ENCODE peak calls at places on chromosome 5, in five cellular contexts. T is vagina, O is GM12878, I is HepG2, S is spleen. H is an unnamed sample. For H3K4me1 and H3K9me3, the result is how much of the 10 kb centered on the place peaks cover.

GRCh38 chr5:138257583-138257982 is 16.8 kb downstream of the GFRA3 start:
- DNase-seq in T (no peak), O (no peak), I (no peak), S (no peak), H (no peak)

GRCh38 chr5:73454379-73455036 is 5.9 kb upstream of the FOXD1 start:
- DNase-seq in T (no peak), O (no peak), I (peak), S (no peak), H (peak)

GRCh38 chr5:8884029-8884428 is 661.8 kb downstream of the SEMA5A start:
- DNase-seq in T (no peak), O (no peak), I (no peak), S (no peak), H (no peak)

GRCh38 chr5:176737746-176738699 is 72.3 kb upstream of the UNC5A start:
- DNase-seq in T (peak), O (no peak), I (no peak), S (peak), H (no peak)

GRCh38 chr5:21817668-21818419 is 1035.3 kb downstream of the CDH12 start:
- DNase-seq in T (no peak), O (no peak), I (no peak), S (no peak), H (no peak)

GRCh38 chr5:180649297-180650039 is at the start of gene FLT4:
- DNase-seq in T (no peak), O (no peak), I (no peak), S (no peak), H (no peak)

GRCh38 chr5:948472-949274 is 56.0 kb downstream of the TRIP13 start:
- DNase-seq in T (peak), O (no peak), I (no peak), S (peak), H (no peak)

GRCh38 chr5:169302491-169303118 is 1.7 kb upstream of the SLIT3 start:
- DNase-seq in T (no peak), O (peak), I (peak), S (peak), H (no peak)

GRCh38 chr5:180365829-180366228 is 12.7 kb upstream of the GFPT2 start:
- DNase-seq in T (no peak), O (no peak), I (no peak), S (no peak), H (no peak)

GRCh38 chr5:134240421-134240962 is 14.6 kb upstream of the PPP2CA start:
- DNase-seq in T (no peak), O (no peak), I (peak), S (no peak), H (no peak)

GRCh38 chr5:30102185-30102584 is 1091.3 kb upstream of the CDH6 start:
- DNase-seq in T (no peak), O (no peak), I (no peak), S (no peak), H (no peak)

GRCh38 chr5:134510970-134511795 is 14.3 kb upstream of the JADE2 start:
- DNase-seq in T (no peak), O (no peak), I (peak), S (peak), H (no peak)

GRCh38 chr5:149056611-149057165 is 6.2 kb downstream of the SH3TC2 start:
- DNase-seq in T (no peak), O (no peak), I (no peak), S (no peak), H (peak)

GRCh38 chr5:79578876-79579275 is 33.4 kb upstream of the TENT2 start:
- DNase-seq in T (no peak), O (no peak), I (no peak), S (no peak), H (no peak)

GRCh38 chr5:150189728-150190502 is at the start of gene SLC6A7:
- DNase-seq in T (no peak), O (no peak), I (no peak), S (no peak), H (no peak)

GRCh38 chr5:127995556-127995955 is 88.0 kb upstream of the SLC12A2 start:
- DNase-seq in T (no peak), O (no peak), I (no peak), S (no peak), H (no peak)

DNA sequence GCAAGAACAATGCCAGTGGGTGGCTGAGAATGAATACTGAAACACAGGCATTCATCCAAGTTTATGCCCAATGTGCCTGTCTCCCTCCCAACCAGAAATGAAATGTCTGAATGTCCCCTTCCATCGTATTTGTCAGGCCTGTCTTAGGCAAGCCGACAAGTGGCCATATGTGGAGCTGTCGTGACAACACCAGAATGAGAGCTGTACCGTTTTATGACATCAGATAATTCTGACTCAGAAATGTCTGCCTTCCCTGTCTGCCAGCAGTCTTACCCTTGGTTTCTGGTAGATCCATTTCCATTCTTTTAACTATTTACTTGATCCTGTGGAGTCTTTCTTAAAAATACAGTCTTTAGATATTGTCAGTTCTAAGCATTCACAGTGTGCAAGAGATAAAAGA is 211.8 kb downstream of the NR3C1 start:
- DNase-seq in T (no peak), O (no peak), I (no peak), S (no peak), H (no peak)
- H3K4me1 ChIP-seq in T (under half), O (under half), I (under half), S (under half), H (under half)

GRCh38 chr5:38446029-38446522 is 110.4 kb downstream of the LIFR start:
- DNase-seq in T (no peak), O (no peak), I (no peak), S (no peak), H (no peak)
- TF ChIP-seq POLR2AphosphoS5 in T (no peak), O (no peak), I (no peak), S (peak), H (no peak)

DNA sequence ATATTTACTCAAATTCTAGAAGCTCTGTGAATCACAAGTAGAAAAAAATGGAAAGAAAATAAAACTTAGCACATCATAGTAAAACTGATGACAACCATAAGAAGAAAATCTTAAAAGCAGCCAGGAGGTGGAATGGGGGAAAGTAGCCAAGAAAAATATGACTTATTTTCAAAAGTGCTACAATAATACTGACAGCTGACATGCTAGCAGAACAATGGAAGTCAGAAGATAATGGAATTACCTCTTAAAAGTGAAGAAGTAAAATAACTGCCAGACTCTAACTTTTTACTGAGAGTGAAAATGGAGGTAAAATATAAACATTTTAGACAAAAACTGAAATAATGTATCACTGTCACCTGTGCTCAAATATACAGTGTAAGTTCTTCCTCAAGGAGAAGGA is 532.2 kb upstream of the SGCD start:
- DNase-seq in T (no peak), O (no peak), I (no peak), S (no peak), H (no peak)
- H3K9me3 ChIP-seq in T (under half), O (under half), I (half or more), S (under half), H (under half)

GRCh38 chr5:75438722-75439121 is 72.7 kb downstream of the CERT1 start:
- DNase-seq in T (no peak), O (no peak), I (no peak), S (no peak), H (no peak)

GRCh38 chr5:75434107-75434506 is 77.3 kb downstream of the CERT1 start:
- DNase-seq in T (no peak), O (no peak), I (no peak), S (no peak), H (no peak)

GRCh38 chr5:75435101-75435500 is 76.3 kb downstream of the CERT1 start:
- DNase-seq in T (no peak), O (no peak), I (no peak), S (no peak), H (no peak)
- H3K4me1 ChIP-seq in T (under half), O (under half), I (under half), S (under half), H (under half)

GRCh38 chr5:136012041-136012804 is 16.6 kb upstream of the TGFBI start:
- DNase-seq in T (no peak), O (no peak), I (no peak), S (no peak), H (no peak)

GRCh38 chr5:136013559-136013958 is 15.2 kb upstream of the TGFBI start:
- DNase-seq in T (no peak), O (no peak), I (no peak), S (no peak), H (no peak)

GRCh38 chr5:136014976-136015375 is 13.8 kb upstream of the TGFBI start:
- DNase-seq in T (no peak), O (no peak), I (no peak), S (no peak), H (no peak)

GRCh38 chr5:136015966-136016365 is 12.8 kb upstream of the TGFBI start:
- DNase-seq in T (no peak), O (no peak), I (no peak), S (no peak), H (no peak)

DNA sequence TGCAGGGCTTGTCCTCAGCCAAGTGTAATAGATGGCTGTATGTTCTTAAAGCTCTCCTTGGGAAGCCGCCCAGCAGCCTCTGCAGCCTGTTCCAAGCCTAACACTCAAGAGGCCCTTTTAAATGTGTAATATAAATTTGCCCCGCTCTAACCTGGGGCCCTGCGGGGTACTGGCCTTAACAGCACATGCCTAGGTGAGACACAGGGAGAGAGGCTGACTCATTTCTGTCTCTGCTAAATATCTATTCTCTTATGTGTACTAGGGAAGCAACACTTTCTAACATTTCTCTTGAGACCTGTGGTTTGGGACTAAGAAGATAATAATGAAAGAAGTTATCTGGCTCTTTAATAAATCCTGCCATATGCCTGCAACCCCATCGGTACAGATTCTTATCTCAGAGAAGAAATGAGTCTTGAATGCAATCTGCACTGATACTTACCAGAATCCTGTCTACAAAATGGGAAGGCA is 14.7 kb upstream of the TGFBI start:
- DNase-seq in T (no peak), O (no peak), I (no peak), S (no peak), H (no peak)
- TF ChIP-seq POLR2AphosphoS5 in T (peak), O (no peak), I (no peak), S (no peak), H (peak)

DNA sequence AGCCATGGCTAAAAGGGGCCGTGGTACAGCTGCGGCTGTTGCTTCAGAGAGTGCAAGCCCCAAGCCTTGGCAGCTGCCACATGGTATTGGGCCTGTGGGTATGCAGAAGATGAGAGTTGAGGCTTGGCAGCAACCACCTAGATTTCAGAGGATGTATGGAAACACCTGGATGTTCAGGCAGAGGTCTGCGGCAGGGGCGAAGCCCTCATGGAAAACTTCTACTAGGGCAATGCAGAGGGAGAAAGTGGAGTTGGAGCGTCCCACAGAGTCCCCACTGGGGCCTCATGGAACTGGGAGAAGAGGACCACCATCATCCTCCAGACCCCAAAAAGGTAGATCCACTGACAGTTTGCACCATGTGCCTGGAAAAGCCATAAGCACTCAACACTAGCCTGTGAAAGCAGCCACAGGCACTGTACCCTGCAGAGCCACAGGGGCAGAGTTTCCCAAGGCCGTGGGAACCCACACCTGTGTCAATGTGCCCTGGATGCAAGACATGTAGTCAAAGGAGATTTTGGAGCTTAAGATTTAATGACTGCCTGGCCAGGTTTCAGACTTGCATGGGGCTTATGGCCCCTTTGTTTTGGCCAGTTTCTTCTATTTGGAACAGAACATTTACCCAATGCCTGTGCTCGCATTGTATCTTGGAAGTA is 65.9 kb downstream of the DMXL1 start:
- DNase-seq in T (no peak), O (no peak), I (no peak), S (no peak), H (no peak)
- H3K9me3 ChIP-seq in T (under half), O (under half), I (under half), S (under half), H (under half)

GRCh38 chr5:88826959-88827585 is 55.9 kb downstream of the MEF2C start:
- DNase-seq in T (no peak), O (peak), I (no peak), S (peak), H (no peak)
- H3K4me1 ChIP-seq in T (under half), O (under half), I (under half), S (half or more), H (half or more)